ENCODE peak calls at places on chromosome 13, in five cellular contexts. B is neuronal stem cell, O is H9, J is mesenchymal stem cell, G is H1. L is an unnamed sample.

GRCh38 chr13:105343134-105343806 is 1192.2 kb downstream of the EFNB2 start:
- DNase-seq in B (no peak), O (no peak), G (no peak), J (no peak), L (peak; percentile 59)

GRCh38 chr13:51453308-51453958 is 597 bp upstream of the INTS6 start:
- DNase-seq in G (no peak), J (peak; percentile 87), O (no peak), B (no peak), L (no peak)

GRCh38 chr13:101217086-101217485 is 199.2 kb downstream of the NALCN start:
- DNase-seq in J (no peak), B (no peak), O (no peak), G (no peak), L (no peak)

GRCh38 chr13:100511422-100511821 is 77.2 kb downstream of the GGACT start:
- DNase-seq in G (no peak), J (no peak), B (no peak), O (no peak), L (no peak)

GRCh38 chr13:73599232-73600128 is 534.7 kb downstream of the KLF12 start:
- DNase-seq in B (no peak), O (no peak), J (no peak), G (no peak), L (no peak)

GRCh38 chr13:42650470-42650869 is 76.5 kb downstream of the TNFSF11 start:
- DNase-seq in B (no peak), J (no peak), O (no peak), G (no peak), L (no peak)

GRCh38 chr13:95091755-95092154 is 209.5 kb downstream of the ABCC4 start:
- DNase-seq in G (no peak), O (no peak), B (no peak), J (no peak), L (no peak)

GRCh38 chr13:110580800-110581199 is 19.3 kb upstream of the RAB20 start:
- DNase-seq in B (no peak), J (peak; percentile 61), G (no peak), O (no peak), L (peak; percentile 33)

GRCh38 chr13:95298971-95299627 is 2.2 kb downstream of the ABCC4 start:
- DNase-seq in G (no peak), B (no peak), J (peak; percentile 77), O (no peak), L (peak; percentile 94)

GRCh38 chr13:59458908-59459579 is 704.7 kb downstream of the DIAPH3 start:
- DNase-seq in J (peak; percentile 18), O (peak; percentile 46), G (no peak), B (no peak), L (peak; percentile 85)

GRCh38 chr13:100106005-100106404 is 17.1 kb downstream of the PCCA start:
- DNase-seq in O (no peak), G (no peak), J (peak; percentile 9), B (no peak), L (peak; percentile 37)

GRCh38 chr13:50451609-50452008 is 391.9 kb downstream of the DLEU7 start:
- DNase-seq in J (no peak), O (no peak), B (no peak), G (no peak), L (no peak)

GRCh38 chr13:50452028-50452427 is 391.5 kb downstream of the DLEU7 start:
- DNase-seq in O (no peak), J (no peak), B (no peak), G (no peak), L (no peak)

GRCh38 chr13:50456111-50456510 is 387.4 kb downstream of the DLEU7 start:
- DNase-seq in O (no peak), J (no peak), G (no peak), B (no peak), L (no peak)

GRCh38 chr13:50452761-50453160 is 390.7 kb downstream of the DLEU7 start:
- DNase-seq in O (no peak), J (no peak), G (no peak), B (no peak), L (no peak)

GRCh38 chr13:50453238-50453637 is 390.3 kb downstream of the DLEU7 start:
- DNase-seq in O (no peak), J (no peak), B (no peak), G (no peak), L (peak; percentile 5)
- H3K9me3 ChIP-seq in O (no peaks in the 10 kb centered on the region), J (no peaks in the 10 kb centered on the region), B (peaks cover 3% of the 10 kb centered on the region), G (no peaks in the 10 kb centered on the region), L (no peaks in the 10 kb centered on the region)

GRCh38 chr13:76693086-76693485 is 193.1 kb downstream of the KCTD12 start:
- DNase-seq in B (no peak), G (no peak), J (peak; percentile 14), O (no peak), L (no peak)

GRCh38 chr13:76697277-76697676 is 188.9 kb downstream of the KCTD12 start:
- DNase-seq in O (no peak), J (peak; percentile 50), G (no peak), B (no peak), L (no peak)

GRCh38 chr13:76690611-76691010 is 195.6 kb downstream of the KCTD12 start:
- DNase-seq in G (no peak), B (no peak), J (no peak), O (no peak), L (no peak)

GRCh38 chr13:76692326-76692725 is 193.9 kb downstream of the KCTD12 start:
- DNase-seq in J (no peak), B (no peak), O (no peak), G (no peak), L (no peak)

DNA sequence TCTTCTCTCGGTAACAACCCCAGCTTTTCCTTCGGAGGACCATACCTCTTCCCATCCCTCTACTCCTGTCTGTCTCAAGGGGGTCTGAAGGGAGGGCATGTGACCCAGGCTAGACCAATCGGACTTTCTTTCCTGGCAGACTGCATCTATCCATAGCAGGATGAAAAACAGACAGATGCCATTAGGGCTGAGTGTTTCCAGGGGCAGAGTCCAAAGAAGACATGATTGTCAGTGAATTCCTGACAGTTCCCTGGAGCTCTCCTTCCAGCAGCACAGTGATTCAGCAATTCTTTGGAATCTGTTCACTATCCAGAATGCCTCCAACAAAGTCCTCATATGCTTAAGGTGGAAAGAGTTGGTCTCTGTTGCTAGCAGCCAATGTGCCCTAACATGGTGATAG is 189.8 kb downstream of the KCTD12 start:
- DNase-seq in G (no peak), O (no peak), J (peak; percentile 42), B (no peak), L (peak; percentile 51)
- H4K91ac ChIP-seq in G (no peak overlapping the region), O (no peak overlapping the region), J (no peak overlapping the region), B (no peak overlapping the region), L (peak overlapping the region; percentile 54)

GRCh38 chr13:45413826-45414312 is 4.3 kb downstream of the SLC25A30 start:
- DNase-seq in G (no peak), B (no peak), O (no peak), J (no peak), L (no peak)
- H3K27ac ChIP-seq in G (no peak overlapping the region), B (no peak overlapping the region), O (no peak overlapping the region), J (peak overlapping the region; percentile 96), L (no peak overlapping the region)

DNA sequence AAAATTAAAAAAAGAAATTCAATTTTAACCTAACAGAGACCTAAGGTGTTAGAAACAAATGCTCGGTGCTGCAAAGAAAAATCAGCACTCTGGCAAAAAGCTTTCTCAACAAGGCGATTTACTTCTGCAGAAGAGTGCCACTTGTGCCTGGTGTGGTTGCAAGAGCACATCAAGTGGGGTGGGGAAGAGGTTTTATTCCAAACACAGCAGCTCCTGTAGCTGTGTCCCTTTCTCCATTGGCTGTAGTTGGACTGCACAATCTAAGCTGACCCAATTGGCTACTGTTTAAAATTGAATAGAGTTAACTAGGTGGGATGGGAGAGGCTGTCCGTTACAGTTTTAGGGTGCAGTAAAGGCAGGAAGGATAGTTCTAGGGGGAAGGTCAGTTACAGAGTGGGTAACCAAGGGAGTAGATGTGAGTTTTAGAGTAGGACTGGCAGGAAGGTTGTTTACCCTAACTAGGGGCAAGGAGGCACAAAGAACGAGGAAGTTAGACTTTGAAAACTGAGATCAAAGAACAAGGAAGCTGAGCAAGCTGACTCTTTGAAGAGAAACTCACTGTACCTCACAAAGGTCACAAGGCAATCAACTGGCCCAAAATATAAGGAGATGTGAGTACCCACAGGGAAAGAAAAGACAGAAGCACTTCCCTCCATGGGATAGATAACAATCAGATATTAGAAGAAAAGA is 145.7 kb downstream of the LIG4 start:
- DNase-seq in G (no peak), O (no peak), B (no peak), J (no peak), L (no peak)
- H3K9me3 ChIP-seq in G (peaks cover 9% of the 10 kb centered on the region), O (no peaks in the 10 kb centered on the region), B (no peaks in the 10 kb centered on the region), J (peaks cover 24% of the 10 kb centered on the region), L (no peaks in the 10 kb centered on the region)

GRCh38 chr13:76266566-76266965 is 619.6 kb downstream of the KCTD12 start:
- DNase-seq in G (no peak), J (no peak), O (no peak), B (no peak), L (no peak)

GRCh38 chr13:76271728-76272232 is 614.4 kb downstream of the KCTD12 start:
- DNase-seq in G (no peak), J (no peak), B (no peak), O (peak; percentile 38), L (peak; percentile 7)
- H4K91ac ChIP-seq in G (no peak overlapping the region), J (peak overlapping the region; percentile 85), B (no peak overlapping the region), O (no peak overlapping the region), L (no peak overlapping the region)

GRCh38 chr13:113647351-113648217 is 10.4 kb downstream of the ATP4B start:
- DNase-seq in B (no peak), O (no peak), J (no peak), G (no peak), L (no peak)

GRCh38 chr13:113646376-113646775 is 11.6 kb downstream of the ATP4B start:
- DNase-seq in J (no peak), G (no peak), O (no peak), B (no peak), L (no peak)

GRCh38 chr13:113649212-113649611 is 8.8 kb downstream of the ATP4B start:
- DNase-seq in J (no peak), O (no peak), B (no peak), G (no peak), L (no peak)

GRCh38 chr13:113646921-113647340 is 11.1 kb downstream of the ATP4B start:
- DNase-seq in J (no peak), O (no peak), B (no peak), G (no peak), L (no peak)

GRCh38 chr13:113648218-113648615 is 9.8 kb downstream of the ATP4B start:
- DNase-seq in J (no peak), O (no peak), G (no peak), B (no peak), L (no peak)
- H3K27ac ChIP-seq in J (no peak overlapping the region), O (no peak overlapping the region), G (no peak overlapping the region), B (no peak overlapping the region), L (no peak overlapping the region)

DNA sequence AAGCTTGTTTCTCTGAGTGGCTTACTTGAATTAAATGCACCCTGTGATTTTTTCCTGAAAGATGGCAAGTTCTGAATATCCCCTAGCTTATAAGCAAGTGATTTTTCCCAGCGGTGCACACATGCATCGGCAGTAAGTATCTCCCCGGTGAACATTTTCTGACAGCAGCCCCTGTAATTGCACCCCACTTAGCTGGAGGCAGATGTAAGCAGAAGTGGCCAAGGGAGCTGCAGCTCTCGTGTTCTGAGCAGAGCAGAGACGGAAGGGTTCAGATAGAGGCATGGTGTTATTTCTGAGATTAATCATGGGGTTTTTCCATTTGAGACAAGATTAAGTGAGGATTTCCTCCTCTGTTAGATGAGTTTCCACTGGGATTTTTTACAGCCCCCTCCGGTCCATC is 340.5 kb downstream of the SLC7A1 start:
- DNase-seq in O (no peak), G (no peak), J (no peak), B (no peak), L (no peak)
- H3K9me3 ChIP-seq in O (no peaks in the 10 kb centered on the region), G (no peaks in the 10 kb centered on the region), J (peaks cover 5% of the 10 kb centered on the region), B (no peaks in the 10 kb centered on the region), L (peaks cover 8% of the 10 kb centered on the region)

GRCh38 chr13:40352807-40353562 is 313.5 kb downstream of the FOXO1 start:
- DNase-seq in G (no peak), B (no peak), O (no peak), J (no peak), L (no peak)
- H4K91ac ChIP-seq in G (no peak overlapping the region), B (peak overlapping the region; percentile 22), O (no peak overlapping the region), J (no peak overlapping the region), L (no peak overlapping the region)

GRCh38 chr13:49140910-49141611 is 79.1 kb upstream of the MLNR start:
- DNase-seq in B (no peak), J (no peak), O (no peak), G (no peak), L (no peak)
- H3K27ac ChIP-seq in B (no peak overlapping the region), J (no peak overlapping the region), O (no peak overlapping the region), G (no peak overlapping the region), L (no peak overlapping the region)